ENCODE peak calls at places on chromosome 15, in four cellular contexts. O is IMR-90, F is H9, J is neuronal stem cell. P is an unnamed sample.

GRCh38 chr15:90210593-90210992 is 9.5 kb downstream of the SEMA4B start:
- DNase-seq in F (no peak), J (no peak), O (no peak), P (no peak)

GRCh38 chr15:79090487-79091203 is at the start of gene RASGRF1:
- DNase-seq in O (no peak), J (peak; percentile 42), F (peak; percentile 73), P (peak; percentile 49)

GRCh38 chr15:75648156-75649000 is 666 bp downstream of the SNX33 start:
- DNase-seq in J (peak; percentile 72), F (peak; percentile 69), O (no peak), P (peak; percentile 35)

GRCh38 chr15:81280696-81281095 is 43.2 kb downstream of the STARD5 start:
- DNase-seq in J (no peak), F (peak; percentile 5), O (no peak), P (no peak)

GRCh38 chr15:33964665-33965040 is 3.6 kb upstream of the CHRM5 start:
- DNase-seq in F (no peak), O (peak; percentile 12), J (no peak), P (peak; percentile 58)

GRCh38 chr15:93703092-93703785 is 528.1 kb upstream of the MCTP2 start:
- DNase-seq in J (no peak), O (no peak), F (no peak), P (peak; percentile 53)

GRCh38 chr15:51450001-51450400 is 108.5 kb downstream of the GLDN start:
- DNase-seq in F (no peak), O (no peak), J (no peak), P (peak; percentile 76)

GRCh38 chr15:64653757-64654156 is 121.6 kb downstream of the RBPMS2 start:
- DNase-seq in J (no peak), O (peak; percentile 31), F (no peak), P (peak; percentile 6)

GRCh38 chr15:26838742-26839460 is 28.0 kb upstream of the GABRA5 start:
- DNase-seq in J (peak; percentile 21), F (peak; percentile 82), O (no peak), P (no peak)

GRCh38 chr15:65069179-65069578 is 1.4 kb upstream of the RASL12 start:
- DNase-seq in O (peak; percentile 99), J (no peak), F (no peak), P (no peak)

GRCh38 chr15:98514034-98514622 is 134.2 kb upstream of the IGF1R start:
- DNase-seq in J (no peak), O (no peak), F (no peak), P (no peak)

GRCh38 chr15:91849749-91850161 is 3.8 kb upstream of the SLCO3A1 start:
- DNase-seq in O (peak; percentile 57), F (no peak), J (no peak), P (peak; percentile 67)

GRCh38 chr15:77500986-77501385 is 80.3 kb downstream of the HMG20A start:
- DNase-seq in O (peak; percentile 77), J (no peak), F (no peak), P (no peak)

GRCh38 chr15:52103217-52104207 is 9.1 kb downstream of the BCL2L10 start:
- DNase-seq in F (no peak), O (peak; percentile 97), J (no peak), P (peak; percentile 67)

GRCh38 chr15:79440355-79440908 is 8.3 kb downstream of the MINAR1 start:
- DNase-seq in O (no peak), J (no peak), F (no peak), P (no peak)

GRCh38 chr15:52221730-52222129 is 30.5 kb upstream of the GNB5 start:
- DNase-seq in O (no peak), J (no peak), F (no peak), P (no peak)

GRCh38 chr15:70348581-70349344 is 251.0 kb upstream of the TLE3 start:
- DNase-seq in J (no peak), F (no peak), O (no peak), P (peak; percentile 84)

GRCh38 chr15:61070111-61070901 is 158.8 kb downstream of the RORA start:
- DNase-seq in F (no peak), O (no peak), J (no peak), P (peak; percentile 93)

GRCh38 chr15:68384451-68385239 is 47.3 kb downstream of the ITGA11 start:
- DNase-seq in J (no peak), O (peak; percentile 92), F (peak; percentile 9), P (no peak)

GRCh38 chr15:59283717-59284336 is 77.2 kb downstream of the LDHAL6B start:
- DNase-seq in J (no peak), F (no peak), O (no peak), P (peak; percentile 94)

GRCh38 chr15:93037341-93038063 is 51.5 kb downstream of the RGMA start:
- DNase-seq in J (no peak), O (no peak), F (no peak), P (peak; percentile 24)

GRCh38 chr15:50247819-50248650 is 17.5 kb downstream of the HDC start:
- DNase-seq in O (no peak), F (no peak), J (no peak), P (peak; percentile 13)

GRCh38 chr15:36430280-36430679 is 149.1 kb upstream of the CDIN1 start:
- DNase-seq in F (no peak), J (no peak), O (no peak), P (no peak)

GRCh38 chr15:36429707-36430106 is 149.7 kb upstream of the CDIN1 start:
- DNase-seq in J (no peak), F (no peak), O (no peak), P (peak; percentile 4)

GRCh38 chr15:36422631-36423030 is 156.8 kb upstream of the CDIN1 start:
- DNase-seq in F (no peak), J (no peak), O (no peak), P (no peak)

GRCh38 chr15:36428102-36428845 is 151.2 kb upstream of the CDIN1 start:
- DNase-seq in F (no peak), J (no peak), O (peak; percentile 100), P (peak; percentile 41)

DNA sequence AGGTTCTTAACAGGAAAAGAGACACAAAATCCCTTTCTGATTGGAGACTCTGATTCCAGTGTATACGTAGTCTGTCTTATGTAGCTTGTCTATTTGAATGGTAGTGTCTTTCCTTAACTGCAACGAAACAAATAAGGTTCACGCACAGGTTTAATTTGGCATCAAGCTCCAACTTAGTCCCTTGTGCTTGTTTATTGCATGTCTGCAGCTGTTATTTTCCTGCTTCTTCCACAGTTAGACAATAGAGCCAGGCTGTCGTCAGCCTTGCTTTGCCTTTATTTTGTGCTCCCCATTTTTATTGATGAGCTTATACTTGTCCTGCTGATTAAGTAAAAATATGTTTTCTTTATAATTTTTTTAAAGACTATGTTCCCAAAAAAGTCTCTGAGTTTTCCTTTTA is 152.7 kb upstream of the CDIN1 start:
- DNase-seq in F (no peak), O (no peak), J (no peak), P (no peak)
- H2BK120ac ChIP-seq in F (no peak overlapping the region), O (peak overlapping the region; percentile 94), J (no peak overlapping the region), P (no peak overlapping the region)

GRCh38 chr15:83285284-83285978 is 967 bp upstream of the BNC1 start:
- DNase-seq in J (no peak), F (peak; percentile 42), O (no peak), P (no peak)

GRCh38 chr15:83282859-83283812 is 1.3 kb downstream of the BNC1 start:
- DNase-seq in F (peak; percentile 53), J (no peak), O (no peak), P (peak; percentile 77)

GRCh38 chr15:83285979-83286553 is 1.6 kb upstream of the BNC1 start:
- DNase-seq in F (no peak), O (peak; percentile 88), J (no peak), P (peak; percentile 97)

GRCh38 chr15:83283813-83284562 is 476 bp downstream of the BNC1 start:
- DNase-seq in O (no peak), F (peak; percentile 33), J (no peak), P (no peak)

DNA sequence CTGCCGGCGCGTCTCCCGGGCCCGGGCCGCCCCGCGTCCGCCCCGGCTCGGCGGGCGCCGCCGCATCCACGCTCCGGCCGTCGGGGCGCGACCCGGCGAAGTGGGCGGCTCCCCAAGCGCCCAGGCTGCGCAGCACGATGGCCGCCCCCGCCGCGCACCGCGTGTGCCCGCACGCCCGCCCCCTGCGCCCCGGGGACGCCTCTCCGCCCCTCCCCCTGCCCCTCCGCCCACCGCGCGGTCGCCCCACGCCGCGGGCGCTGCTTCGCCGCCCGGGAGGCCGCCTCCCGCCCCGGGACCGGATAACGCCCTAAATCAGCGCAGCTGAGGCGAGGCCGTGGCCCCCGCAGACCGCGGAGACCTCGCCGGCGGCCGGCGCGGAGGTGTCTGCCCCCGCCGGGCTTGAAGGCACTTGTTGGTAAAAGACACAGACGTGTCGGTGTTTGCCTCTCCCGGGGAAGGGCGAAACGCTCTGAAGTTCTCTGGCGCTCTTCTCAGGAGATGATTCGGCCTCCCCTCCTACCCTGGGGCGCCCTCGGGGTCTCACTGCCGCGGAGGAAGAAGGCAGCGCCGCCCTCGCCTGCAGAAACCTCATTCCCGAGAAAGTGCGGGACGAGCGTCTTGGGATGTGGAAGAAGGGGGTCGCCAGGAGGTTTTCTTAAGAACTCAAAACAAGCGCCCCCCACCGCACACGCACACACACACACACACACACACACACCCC is at the start of gene BNC1:
- DNase-seq in J (no peak), F (peak; percentile 47), O (no peak), P (no peak)
- H2BK5ac ChIP-seq in J (peak within 1 kb of the TSS; percentile 20), F (no peak within 1 kb of the TSS), O (no peak within 1 kb of the TSS), P (peak within 1 kb of the TSS; percentile 86)

DNA sequence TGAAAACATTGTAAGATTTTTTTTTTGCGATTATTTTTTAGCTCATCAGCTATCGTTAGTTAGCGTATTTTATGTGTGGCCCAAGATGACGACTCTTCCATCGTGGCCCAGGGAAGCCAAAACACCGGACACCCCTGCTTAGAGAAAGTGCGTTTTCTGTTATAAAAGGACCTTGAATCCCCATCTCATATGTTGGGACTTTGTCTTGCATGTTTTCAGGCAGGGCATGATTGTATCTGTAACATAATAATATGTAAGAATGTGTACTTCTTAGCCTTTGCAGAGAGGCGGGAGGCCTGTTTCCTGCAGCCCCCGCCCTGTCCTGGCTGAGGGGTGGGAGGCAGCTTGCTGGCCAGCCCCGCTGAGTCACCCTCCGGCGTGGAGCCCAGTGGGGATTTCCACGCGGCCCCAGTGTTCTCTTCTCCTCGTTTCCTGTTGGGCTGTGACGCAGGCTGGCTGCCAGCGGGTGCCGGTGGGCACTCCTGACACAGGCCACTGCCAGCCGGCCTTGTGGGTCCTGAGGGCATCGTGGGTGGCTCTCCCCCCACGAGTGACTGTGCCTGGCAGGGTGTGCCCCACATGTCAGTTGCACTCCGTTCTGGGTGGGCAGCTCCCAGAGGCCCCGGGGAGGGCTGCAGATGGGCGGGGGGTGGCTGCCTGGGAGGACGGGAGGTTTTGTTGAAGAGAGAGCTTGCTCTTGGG is 55.6 kb downstream of the SMAD3 start:
- DNase-seq in J (no peak), O (peak; percentile 97), F (no peak), P (peak; percentile 87)
- H3K9ac ChIP-seq in J (no peak overlapping the region), O (peak overlapping the region; percentile 62), F (no peak overlapping the region), P (no peak overlapping the region)

GRCh38 chr15:96344120-96344705 is 13.7 kb downstream of the NR2F2 start:
- DNase-seq in O (no peak), F (no peak), J (no peak), P (no peak)

GRCh38 chr15:96346409-96346808 is 15.9 kb downstream of the NR2F2 start:
- DNase-seq in J (no peak), F (no peak), O (no peak), P (no peak)

GRCh38 chr15:96344706-96345559 is 14.4 kb downstream of the NR2F2 start:
- DNase-seq in F (peak; percentile 36), O (no peak), J (no peak), P (no peak)

GRCh38 chr15:96347181-96348111 is 16.9 kb downstream of the NR2F2 start:
- DNase-seq in O (no peak), J (no peak), F (peak; percentile 79), P (no peak)

GRCh38 chr15:96345560-96346389 is 15.3 kb downstream of the NR2F2 start:
- DNase-seq in F (peak; percentile 70), J (no peak), O (peak; percentile 83), P (peak; percentile 58)
- H2BK120ac ChIP-seq in F (no peak overlapping the region), J (no peak overlapping the region), O (peak overlapping the region; percentile 92), P (no peak overlapping the region)

GRCh38 chr15:71364117-71364584 is 248.9 kb downstream of the THSD4 start:
- DNase-seq in F (peak; percentile 47), O (no peak), J (no peak), P (no peak)
- H2BK5ac ChIP-seq in F (no peak overlapping the region), O (peak overlapping the region; percentile 14), J (no peak overlapping the region), P (no peak overlapping the region)

P was measured in trophoblast cell.